ENCODE peak calls at places on chromosomes 3 and 15, in seven cellular contexts. One of them, this sample, is unnamed.

GRCh38 chr3:150049317-150049716 is 78.6 kb upstream of the PFN2 start:
- DNase-seq in hippocampal formation: no peak
- DNase-seq in MM.1S: no peak
- DNase-seq in esophagus muscularis mucosa: no peak
- DNase-seq in T47D: no peak
- DNase-seq in stimulated activated CD4-positive, alpha-beta T cell treated with anti-CD3 and anti-CD28 coated beads, Interleukin-4, amount 100 ng/mL, for 4 hours: no peak
- DNase-seq in tibial nerve: no peak
- DNase-seq in this sample: no peak

GRCh38 chr3:189961525-189962161 is 159.1 kb downstream of the P3H2 start:
- DNase-seq in stimulated activated CD4-positive, alpha-beta T cell treated with anti-CD3 and anti-CD28 coated beads, Interleukin-4, amount 100 ng/mL, for 4 hours: peak
- DNase-seq in esophagus muscularis mucosa: no peak
- DNase-seq in hippocampal formation: peak
- DNase-seq in T47D: peak
- DNase-seq in tibial nerve: peak
- DNase-seq in MM.1S: peak
- DNase-seq in this sample: peak

GRCh38 chr3:160921020-160921635 is 165.1 kb downstream of the PPM1L start:
- DNase-seq in hippocampal formation: no peak
- DNase-seq in tibial nerve: no peak
- DNase-seq in esophagus muscularis mucosa: no peak
- DNase-seq in T47D: peak
- DNase-seq in MM.1S: no peak
- DNase-seq in stimulated activated CD4-positive, alpha-beta T cell treated with anti-CD3 and anti-CD28 coated beads, Interleukin-4, amount 100 ng/mL, for 4 hours: no peak
- DNase-seq in this sample: peak

GRCh38 chr3:144687862-144688261 is 716.2 kb downstream of the DIPK2A start:
- DNase-seq in MM.1S: no peak
- DNase-seq in hippocampal formation: no peak
- DNase-seq in tibial nerve: no peak
- DNase-seq in stimulated activated CD4-positive, alpha-beta T cell treated with anti-CD3 and anti-CD28 coated beads, Interleukin-4, amount 100 ng/mL, for 4 hours: no peak
- DNase-seq in esophagus muscularis mucosa: no peak
- DNase-seq in T47D: peak
- DNase-seq in this sample: no peak

GRCh38 chr3:194715022-194715800 is 29.5 kb downstream of the FAM43A start:
- DNase-seq in MM.1S: no peak
- DNase-seq in hippocampal formation: no peak
- DNase-seq in esophagus muscularis mucosa: no peak
- DNase-seq in T47D: peak
- DNase-seq in stimulated activated CD4-positive, alpha-beta T cell treated with anti-CD3 and anti-CD28 coated beads, Interleukin-4, amount 100 ng/mL, for 4 hours: no peak
- DNase-seq in tibial nerve: no peak
- DNase-seq in this sample: no peak

GRCh38 chr15:79811406-79812405 is 85.1 kb downstream of the MTHFS start:
- DNase-seq in esophagus muscularis mucosa: no peak
- DNase-seq in hippocampal formation: no peak
- DNase-seq in T47D: peak
- DNase-seq in stimulated activated CD4-positive, alpha-beta T cell treated with anti-CD3 and anti-CD28 coated beads, Interleukin-4, amount 100 ng/mL, for 4 hours: no peak
- DNase-seq in MM.1S: no peak
- DNase-seq in tibial nerve: no peak
- DNase-seq in this sample: no peak

GRCh38 chr3:71066849-71067261 is 516.7 kb downstream of the FOXP1 start:
- DNase-seq in hippocampal formation: no peak
- DNase-seq in esophagus muscularis mucosa: peak
- DNase-seq in MM.1S: no peak
- DNase-seq in T47D: no peak
- DNase-seq in stimulated activated CD4-positive, alpha-beta T cell treated with anti-CD3 and anti-CD28 coated beads, Interleukin-4, amount 100 ng/mL, for 4 hours: peak
- DNase-seq in tibial nerve: no peak
- DNase-seq in this sample: no peak

GRCh38 chr15:101161656-101162055 is 90.2 kb downstream of the CHSY1 start:
- DNase-seq in T47D: no peak
- DNase-seq in tibial nerve: no peak
- DNase-seq in esophagus muscularis mucosa: no peak
- DNase-seq in hippocampal formation: no peak
- DNase-seq in stimulated activated CD4-positive, alpha-beta T cell treated with anti-CD3 and anti-CD28 coated beads, Interleukin-4, amount 100 ng/mL, for 4 hours: no peak
- DNase-seq in MM.1S: no peak
- DNase-seq in this sample: no peak

GRCh38 chr15:62732078-62732477 is 310.5 kb upstream of the TPM1 start:
- DNase-seq in MM.1S: no peak
- DNase-seq in tibial nerve: no peak
- DNase-seq in T47D: no peak
- DNase-seq in hippocampal formation: no peak
- DNase-seq in stimulated activated CD4-positive, alpha-beta T cell treated with anti-CD3 and anti-CD28 coated beads, Interleukin-4, amount 100 ng/mL, for 4 hours: no peak
- DNase-seq in esophagus muscularis mucosa: peak
- DNase-seq in this sample: no peak

GRCh38 chr3:141776885-141777284 is 13.7 kb downstream of the GRK7 start:
- DNase-seq in esophagus muscularis mucosa: peak
- DNase-seq in hippocampal formation: no peak
- DNase-seq in stimulated activated CD4-positive, alpha-beta T cell treated with anti-CD3 and anti-CD28 coated beads, Interleukin-4, amount 100 ng/mL, for 4 hours: no peak
- DNase-seq in MM.1S: no peak
- DNase-seq in tibial nerve: no peak
- DNase-seq in T47D: no peak
- DNase-seq in this sample: no peak

GRCh38 chr15:92205255-92205739 is 188.4 kb upstream of the ST8SIA2 start:
- DNase-seq in T47D: peak
- DNase-seq in esophagus muscularis mucosa: peak
- DNase-seq in stimulated activated CD4-positive, alpha-beta T cell treated with anti-CD3 and anti-CD28 coated beads, Interleukin-4, amount 100 ng/mL, for 4 hours: no peak
- DNase-seq in MM.1S: no peak
- DNase-seq in hippocampal formation: no peak
- DNase-seq in tibial nerve: no peak
- DNase-seq in this sample: no peak

GRCh38 chr3:24299801-24300626 is 194.6 kb downstream of the THRB start:
- DNase-seq in T47D: peak
- DNase-seq in esophagus muscularis mucosa: no peak
- DNase-seq in MM.1S: no peak
- DNase-seq in stimulated activated CD4-positive, alpha-beta T cell treated with anti-CD3 and anti-CD28 coated beads, Interleukin-4, amount 100 ng/mL, for 4 hours: no peak
- DNase-seq in tibial nerve: no peak
- DNase-seq in hippocampal formation: no peak
- DNase-seq in this sample: no peak

GRCh38 chr15:88118035-88118434 is 138.5 kb downstream of the NTRK3 start:
- DNase-seq in tibial nerve: no peak
- DNase-seq in MM.1S: no peak
- DNase-seq in esophagus muscularis mucosa: no peak
- DNase-seq in hippocampal formation: no peak
- DNase-seq in T47D: no peak
- DNase-seq in stimulated activated CD4-positive, alpha-beta T cell treated with anti-CD3 and anti-CD28 coated beads, Interleukin-4, amount 100 ng/mL, for 4 hours: no peak
- DNase-seq in this sample: no peak

GRCh38 chr3:38662544-38662943 is 13.1 kb upstream of the SCN5A start:
- DNase-seq in MM.1S: peak
- DNase-seq in esophagus muscularis mucosa: no peak
- DNase-seq in stimulated activated CD4-positive, alpha-beta T cell treated with anti-CD3 and anti-CD28 coated beads, Interleukin-4, amount 100 ng/mL, for 4 hours: no peak
- DNase-seq in T47D: peak
- DNase-seq in tibial nerve: no peak
- DNase-seq in hippocampal formation: no peak
- DNase-seq in this sample: no peak

GRCh38 chr3:183554377-183554776 is 1.1 kb downstream of the KLHL6 start:
- DNase-seq in tibial nerve: no peak
- DNase-seq in esophagus muscularis mucosa: no peak
- DNase-seq in hippocampal formation: no peak
- DNase-seq in T47D: no peak
- DNase-seq in stimulated activated CD4-positive, alpha-beta T cell treated with anti-CD3 and anti-CD28 coated beads, Interleukin-4, amount 100 ng/mL, for 4 hours: no peak
- DNase-seq in MM.1S: peak
- DNase-seq in this sample: no peak

GRCh38 chr3:123246846-123247245 is 45.1 kb downstream of the SEC22A start:
- DNase-seq in tibial nerve: no peak
- DNase-seq in MM.1S: no peak
- DNase-seq in stimulated activated CD4-positive, alpha-beta T cell treated with anti-CD3 and anti-CD28 coated beads, Interleukin-4, amount 100 ng/mL, for 4 hours: no peak
- DNase-seq in T47D: no peak
- DNase-seq in esophagus muscularis mucosa: no peak
- DNase-seq in hippocampal formation: no peak
- DNase-seq in this sample: no peak

GRCh38 chr3:107106316-107106715 is 270.9 kb upstream of the CCDC54 start:
- DNase-seq in MM.1S: no peak
- DNase-seq in hippocampal formation: no peak
- DNase-seq in stimulated activated CD4-positive, alpha-beta T cell treated with anti-CD3 and anti-CD28 coated beads, Interleukin-4, amount 100 ng/mL, for 4 hours: no peak
- DNase-seq in T47D: no peak
- DNase-seq in esophagus muscularis mucosa: no peak
- DNase-seq in tibial nerve: no peak
- DNase-seq in this sample: no peak

GRCh38 chr15:82651708-82652107 is 4.5 kb upstream of the CPEB1 start:
- DNase-seq in T47D: no peak
- DNase-seq in stimulated activated CD4-positive, alpha-beta T cell treated with anti-CD3 and anti-CD28 coated beads, Interleukin-4, amount 100 ng/mL, for 4 hours: no peak
- DNase-seq in tibial nerve: no peak
- DNase-seq in hippocampal formation: no peak
- DNase-seq in esophagus muscularis mucosa: no peak
- DNase-seq in MM.1S: no peak
- DNase-seq in this sample: no peak

GRCh38 chr3:42991369-42992315 is 12.5 kb downstream of the GASK1A start:
- DNase-seq in esophagus muscularis mucosa: no peak
- DNase-seq in tibial nerve: no peak
- DNase-seq in hippocampal formation: peak
- DNase-seq in T47D: no peak
- DNase-seq in stimulated activated CD4-positive, alpha-beta T cell treated with anti-CD3 and anti-CD28 coated beads, Interleukin-4, amount 100 ng/mL, for 4 hours: no peak
- DNase-seq in MM.1S: no peak
- DNase-seq in this sample: no peak

GRCh38 chr3:63847718-63848450 is 15.7 kb downstream of the THOC7 start:
- DNase-seq in T47D: peak
- DNase-seq in stimulated activated CD4-positive, alpha-beta T cell treated with anti-CD3 and anti-CD28 coated beads, Interleukin-4, amount 100 ng/mL, for 4 hours: no peak
- DNase-seq in hippocampal formation: no peak
- DNase-seq in MM.1S: no peak
- DNase-seq in tibial nerve: no peak
- DNase-seq in esophagus muscularis mucosa: no peak
- DNase-seq in this sample: peak

GRCh38 chr3:25476639-25477038 is 48.6 kb downstream of the RARB start:
- DNase-seq in esophagus muscularis mucosa: no peak
- DNase-seq in T47D: no peak
- DNase-seq in stimulated activated CD4-positive, alpha-beta T cell treated with anti-CD3 and anti-CD28 coated beads, Interleukin-4, amount 100 ng/mL, for 4 hours: no peak
- DNase-seq in tibial nerve: no peak
- DNase-seq in hippocampal formation: no peak
- DNase-seq in MM.1S: no peak
- DNase-seq in this sample: no peak

This sample was measured in HuH-7.5.